ENCODE peak calls at places on chromosomes 6 and 20, in five cellular contexts. One of them, this sample, is unnamed.

GRCh38 chr6:36126553-36127458 is 3.5 kb upstream of the MAPK13 start:
- DNase-seq in lower lobe of right lung: no peak
- DNase-seq in mucosa of descending colon: no peak
- DNase-seq in naive thymus-derived CD4-positive, alpha-beta T cell: no peak
- DNase-seq in HCT116: no peak
- DNase-seq in this sample: no peak

GRCh38 chr6:3039384-3039783 is 28.9 kb upstream of the RIPK1 start:
- DNase-seq in lower lobe of right lung: no peak
- DNase-seq in mucosa of descending colon: no peak
- DNase-seq in naive thymus-derived CD4-positive, alpha-beta T cell: no peak
- DNase-seq in HCT116: no peak
- DNase-seq in this sample: no peak

GRCh38 chr6:118263929-118264486 is 284.1 kb upstream of the PLN start:
- DNase-seq in lower lobe of right lung: no peak
- DNase-seq in mucosa of descending colon: no peak
- DNase-seq in naive thymus-derived CD4-positive, alpha-beta T cell: no peak
- DNase-seq in HCT116: peak; percentile 15
- DNase-seq in this sample: no peak

GRCh38 chr6:46407785-46408530 is 83.3 kb downstream of the RCAN2 start:
- DNase-seq in lower lobe of right lung: no peak
- DNase-seq in mucosa of descending colon: no peak
- DNase-seq in naive thymus-derived CD4-positive, alpha-beta T cell: no peak
- DNase-seq in HCT116: no peak
- DNase-seq in this sample: no peak

GRCh38 chr6:109434456-109434855 is 6.0 kb downstream of the PPIL6 start:
- DNase-seq in lower lobe of right lung: no peak
- DNase-seq in mucosa of descending colon: no peak
- DNase-seq in naive thymus-derived CD4-positive, alpha-beta T cell: no peak
- DNase-seq in HCT116: no peak
- DNase-seq in this sample: no peak

GRCh38 chr6:87483929-87484328 is 11.2 kb downstream of the SLC35A1 start:
- DNase-seq in lower lobe of right lung: no peak
- DNase-seq in mucosa of descending colon: no peak
- DNase-seq in naive thymus-derived CD4-positive, alpha-beta T cell: no peak
- DNase-seq in HCT116: peak; percentile 95
- DNase-seq in this sample: no peak

GRCh38 chr20:50151034-50151743 is 2.3 kb downstream of the PEDS1 start:
- DNase-seq in lower lobe of right lung: no peak
- DNase-seq in mucosa of descending colon: no peak
- DNase-seq in naive thymus-derived CD4-positive, alpha-beta T cell: no peak
- DNase-seq in HCT116: no peak
- DNase-seq in this sample: no peak

GRCh38 chr6:7138111-7138510 is 30.4 kb downstream of the RREB1 start:
- DNase-seq in lower lobe of right lung: no peak
- DNase-seq in mucosa of descending colon: no peak
- DNase-seq in naive thymus-derived CD4-positive, alpha-beta T cell: no peak
- DNase-seq in HCT116: no peak
- DNase-seq in this sample: no peak

GRCh38 chr6:136051140-136051775 is 198.9 kb downstream of the MTFR2 start:
- DNase-seq in lower lobe of right lung: no peak
- DNase-seq in mucosa of descending colon: no peak
- DNase-seq in naive thymus-derived CD4-positive, alpha-beta T cell: no peak
- DNase-seq in HCT116: no peak
- DNase-seq in this sample: no peak

GRCh38 chr20:11843289-11843688 is 74.4 kb upstream of the BTBD3 start:
- DNase-seq in lower lobe of right lung: no peak
- DNase-seq in mucosa of descending colon: no peak
- DNase-seq in naive thymus-derived CD4-positive, alpha-beta T cell: no peak
- DNase-seq in HCT116: no peak
- DNase-seq in this sample: no peak

GRCh38 chr6:19416811-19417210 is 420.4 kb upstream of the ID4 start:
- DNase-seq in lower lobe of right lung: no peak
- DNase-seq in mucosa of descending colon: no peak
- DNase-seq in naive thymus-derived CD4-positive, alpha-beta T cell: no peak
- DNase-seq in HCT116: no peak
- DNase-seq in this sample: no peak

GRCh38 chr6:138491020-138491419 is 8.3 kb downstream of the NHSL1 start:
- DNase-seq in lower lobe of right lung: no peak
- DNase-seq in mucosa of descending colon: no peak
- DNase-seq in naive thymus-derived CD4-positive, alpha-beta T cell: no peak
- DNase-seq in HCT116: no peak
- DNase-seq in this sample: no peak

GRCh38 chr6:89393659-89394058 is 18.4 kb downstream of the RRAGD start:
- DNase-seq in lower lobe of right lung: no peak
- DNase-seq in mucosa of descending colon: no peak
- DNase-seq in naive thymus-derived CD4-positive, alpha-beta T cell: no peak
- DNase-seq in HCT116: no peak
- DNase-seq in this sample: no peak

GRCh38 chr20:63150391-63150898 is 65.5 kb downstream of the YTHDF1 start:
- DNase-seq in lower lobe of right lung: peak; percentile 21
- DNase-seq in mucosa of descending colon: peak; percentile 35
- DNase-seq in naive thymus-derived CD4-positive, alpha-beta T cell: no peak
- DNase-seq in HCT116: no peak
- DNase-seq in this sample: no peak

GRCh38 chr6:70345619-70346018 is 42.7 kb upstream of the COL9A1 start:
- DNase-seq in lower lobe of right lung: no peak
- DNase-seq in mucosa of descending colon: no peak
- DNase-seq in naive thymus-derived CD4-positive, alpha-beta T cell: no peak
- DNase-seq in HCT116: no peak
- DNase-seq in this sample: no peak

GRCh38 chr20:31819083-31819784 is at the start of gene MYLK2:
- DNase-seq in lower lobe of right lung: no peak
- DNase-seq in mucosa of descending colon: no peak
- DNase-seq in naive thymus-derived CD4-positive, alpha-beta T cell: no peak
- DNase-seq in HCT116: no peak
- DNase-seq in this sample: no peak

GRCh38 chr6:105619971-105620741 is 217.3 kb upstream of the PREP start:
- DNase-seq in lower lobe of right lung: no peak
- DNase-seq in mucosa of descending colon: no peak
- DNase-seq in naive thymus-derived CD4-positive, alpha-beta T cell: no peak
- DNase-seq in HCT116: no peak
- DNase-seq in this sample: no peak

GRCh38 chr20:45781391-45781931 is 10.2 kb downstream of the WFDC3 start:
- DNase-seq in lower lobe of right lung: no peak
- DNase-seq in mucosa of descending colon: no peak
- DNase-seq in naive thymus-derived CD4-positive, alpha-beta T cell: no peak
- DNase-seq in HCT116: peak; percentile 92
- DNase-seq in this sample: no peak

GRCh38 chr20:47353224-47353696 is 3.2 kb downstream of the ZMYND8 start:
- DNase-seq in lower lobe of right lung: no peak
- DNase-seq in mucosa of descending colon: no peak
- DNase-seq in naive thymus-derived CD4-positive, alpha-beta T cell: no peak
- DNase-seq in HCT116: no peak
- DNase-seq in this sample: no peak

GRCh38 chr6:100454571-100455229 is 10.0 kb downstream of the SIM1 start:
- DNase-seq in lower lobe of right lung: no peak
- DNase-seq in mucosa of descending colon: no peak
- DNase-seq in naive thymus-derived CD4-positive, alpha-beta T cell: no peak
- DNase-seq in HCT116: no peak
- DNase-seq in this sample: no peak

GRCh38 chr6:4342407-4343137 is 207.2 kb upstream of the ECI2 start:
- DNase-seq in lower lobe of right lung: no peak
- DNase-seq in mucosa of descending colon: no peak
- DNase-seq in naive thymus-derived CD4-positive, alpha-beta T cell: no peak
- DNase-seq in HCT116: no peak
- DNase-seq in this sample: no peak

GRCh38 chr6:107323133-107323785 is 136.1 kb downstream of the PDSS2 start:
- DNase-seq in lower lobe of right lung: no peak
- DNase-seq in mucosa of descending colon: no peak
- DNase-seq in naive thymus-derived CD4-positive, alpha-beta T cell: no peak
- DNase-seq in HCT116: no peak
- DNase-seq in this sample: no peak

GRCh38 chr20:57693002-57693582 is 16.7 kb downstream of the PMEPA1 start:
- DNase-seq in lower lobe of right lung: peak; percentile 68
- DNase-seq in mucosa of descending colon: peak; percentile 85
- DNase-seq in naive thymus-derived CD4-positive, alpha-beta T cell: no peak
- DNase-seq in HCT116: peak; percentile 62
- DNase-seq in this sample: no peak

GRCh38 chr6:135081966-135082365 is 27.3 kb upstream of the HBS1L start:
- DNase-seq in lower lobe of right lung: no peak
- DNase-seq in mucosa of descending colon: no peak
- DNase-seq in naive thymus-derived CD4-positive, alpha-beta T cell: no peak
- DNase-seq in HCT116: no peak
- DNase-seq in this sample: no peak

GRCh38 chr6:2632943-2633584 is 117.7 kb downstream of the MYLK4 start:
- DNase-seq in lower lobe of right lung: no peak
- DNase-seq in mucosa of descending colon: no peak
- DNase-seq in naive thymus-derived CD4-positive, alpha-beta T cell: no peak
- DNase-seq in HCT116: no peak
- DNase-seq in this sample: no peak

GRCh38 chr6:131053546-131054240 is 9.4 kb downstream of the EPB41L2 start:
- DNase-seq in lower lobe of right lung: no peak
- DNase-seq in mucosa of descending colon: no peak
- DNase-seq in naive thymus-derived CD4-positive, alpha-beta T cell: no peak
- DNase-seq in HCT116: no peak
- DNase-seq in this sample: no peak
- H3K9me3 ChIP-seq in lower lobe of right lung: peaks cover 35% of the 10 kb centered on the region
- H3K9me3 ChIP-seq in mucosa of descending colon: peaks cover 27% of the 10 kb centered on the region
- H3K9me3 ChIP-seq in naive thymus-derived CD4-positive, alpha-beta T cell: no peaks in the 10 kb centered on the region
- H3K9me3 ChIP-seq in HCT116: peaks cover 22% of the 10 kb centered on the region
- H3K9me3 ChIP-seq in this sample: peaks cover 11% of the 10 kb centered on the region

GRCh38 chr6:170063431-170063830 is 227.4 kb downstream of the DLL1 start:
- DNase-seq in lower lobe of right lung: peak; percentile 31
- DNase-seq in mucosa of descending colon: no peak
- DNase-seq in naive thymus-derived CD4-positive, alpha-beta T cell: peak; percentile 16
- DNase-seq in HCT116: no peak
- DNase-seq in this sample: no peak
- H3K9me3 ChIP-seq in lower lobe of right lung: no peaks in the 10 kb centered on the region
- H3K9me3 ChIP-seq in mucosa of descending colon: no peaks in the 10 kb centered on the region
- H3K9me3 ChIP-seq in naive thymus-derived CD4-positive, alpha-beta T cell: no peaks in the 10 kb centered on the region
- H3K9me3 ChIP-seq in HCT116: no peaks in the 10 kb centered on the region
- H3K9me3 ChIP-seq in this sample: no peaks in the 10 kb centered on the region

DNA sequence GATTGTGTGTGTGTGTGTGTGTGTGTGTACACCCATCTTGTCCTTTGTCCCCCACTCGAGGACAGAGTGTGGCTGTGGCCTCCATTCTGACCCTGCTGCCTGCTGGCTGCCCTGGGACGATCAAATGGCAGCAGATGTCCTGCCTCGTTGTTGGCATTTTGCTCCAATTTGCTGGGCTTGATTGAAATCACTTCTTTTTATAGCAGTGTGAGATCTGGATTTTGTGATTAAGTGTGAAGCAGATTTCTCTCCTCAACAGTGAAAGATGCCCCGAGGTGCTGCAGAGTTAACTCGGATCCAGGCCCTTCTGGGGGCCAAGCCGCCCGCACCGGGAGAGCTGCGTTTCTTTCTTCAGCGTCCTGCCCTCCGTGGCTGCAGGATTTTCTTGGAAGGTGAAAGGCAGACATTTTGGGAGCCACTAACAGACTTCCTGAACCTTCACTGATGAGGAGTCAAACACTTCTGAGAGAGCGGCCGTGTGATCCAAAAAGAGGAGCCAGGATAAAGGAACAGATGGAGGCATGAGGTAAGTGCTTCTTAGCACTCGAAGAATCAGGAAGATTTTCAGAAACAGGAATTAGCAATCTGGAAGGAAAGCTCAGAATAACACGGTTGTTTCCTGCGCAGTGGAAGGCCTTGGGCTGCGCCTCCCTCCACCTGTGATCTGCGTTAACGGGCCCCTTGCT is 139.5 kb upstream of the AFDN start:
- DNase-seq in lower lobe of right lung: no peak
- DNase-seq in mucosa of descending colon: no peak
- DNase-seq in naive thymus-derived CD4-positive, alpha-beta T cell: no peak
- DNase-seq in HCT116: no peak
- DNase-seq in this sample: no peak
- H3K9me3 ChIP-seq in lower lobe of right lung: no peaks in the 10 kb centered on the region
- H3K9me3 ChIP-seq in mucosa of descending colon: no peaks in the 10 kb centered on the region
- H3K9me3 ChIP-seq in naive thymus-derived CD4-positive, alpha-beta T cell: no peaks in the 10 kb centered on the region
- H3K9me3 ChIP-seq in HCT116: no peaks in the 10 kb centered on the region
- H3K9me3 ChIP-seq in this sample: no peaks in the 10 kb centered on the region

GRCh38 chr6:22891930-22892329 is 322.6 kb downstream of the HDGFL1 start:
- DNase-seq in lower lobe of right lung: no peak
- DNase-seq in mucosa of descending colon: no peak
- DNase-seq in naive thymus-derived CD4-positive, alpha-beta T cell: no peak
- DNase-seq in HCT116: no peak
- DNase-seq in this sample: no peak

GRCh38 chr6:22899446-22899845 is 330.1 kb downstream of the HDGFL1 start:
- DNase-seq in lower lobe of right lung: no peak
- DNase-seq in mucosa of descending colon: no peak
- DNase-seq in naive thymus-derived CD4-positive, alpha-beta T cell: no peak
- DNase-seq in HCT116: no peak
- DNase-seq in this sample: no peak

GRCh38 chr6:22892452-22892851 is 323.1 kb downstream of the HDGFL1 start:
- DNase-seq in lower lobe of right lung: no peak
- DNase-seq in mucosa of descending colon: no peak
- DNase-seq in naive thymus-derived CD4-positive, alpha-beta T cell: no peak
- DNase-seq in HCT116: no peak
- DNase-seq in this sample: no peak

GRCh38 chr6:22896716-22897115 is 327.4 kb downstream of the HDGFL1 start:
- DNase-seq in lower lobe of right lung: no peak
- DNase-seq in mucosa of descending colon: no peak
- DNase-seq in naive thymus-derived CD4-positive, alpha-beta T cell: no peak
- DNase-seq in HCT116: no peak
- DNase-seq in this sample: no peak
- H3K9me3 ChIP-seq in lower lobe of right lung: no peaks in the 10 kb centered on the region
- H3K9me3 ChIP-seq in mucosa of descending colon: no peaks in the 10 kb centered on the region
- H3K9me3 ChIP-seq in naive thymus-derived CD4-positive, alpha-beta T cell: no peaks in the 10 kb centered on the region
- H3K9me3 ChIP-seq in HCT116: no peaks in the 10 kb centered on the region
- H3K9me3 ChIP-seq in this sample: no peaks in the 10 kb centered on the region

DNA sequence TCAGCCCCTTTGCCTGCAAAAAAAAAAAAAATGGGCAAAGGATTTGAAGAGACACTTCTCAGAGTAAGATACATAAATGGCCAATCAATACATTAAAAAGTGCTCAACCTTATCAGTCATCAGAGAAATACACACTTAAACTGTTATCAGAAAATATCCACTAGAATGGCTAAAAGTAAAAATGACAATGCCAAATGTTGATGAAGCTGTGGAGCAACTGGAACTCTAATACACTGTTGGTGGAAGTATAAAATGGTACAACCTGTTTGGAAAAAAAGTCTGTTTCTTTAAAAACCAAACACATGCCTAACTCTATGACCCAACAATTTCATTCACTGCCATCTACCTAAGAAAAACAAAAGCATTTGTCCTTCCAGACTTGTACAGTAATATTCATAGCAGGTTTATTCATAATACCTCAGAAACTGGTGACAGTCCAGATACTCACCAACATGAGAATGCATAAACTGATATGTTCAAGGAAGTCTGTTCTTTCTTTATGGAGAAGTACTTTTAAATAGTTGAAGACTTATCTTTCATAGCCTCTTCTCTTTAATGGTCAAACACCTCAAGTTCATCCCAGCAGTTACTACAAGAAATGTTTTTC is 378.4 kb upstream of the RUNX2 start:
- DNase-seq in lower lobe of right lung: no peak
- DNase-seq in mucosa of descending colon: no peak
- DNase-seq in naive thymus-derived CD4-positive, alpha-beta T cell: no peak
- DNase-seq in HCT116: no peak
- DNase-seq in this sample: no peak
- H3K9me3 ChIP-seq in lower lobe of right lung: peaks cover 21% of the 10 kb centered on the region
- H3K9me3 ChIP-seq in mucosa of descending colon: peaks cover 13% of the 10 kb centered on the region
- H3K9me3 ChIP-seq in naive thymus-derived CD4-positive, alpha-beta T cell: no peaks in the 10 kb centered on the region
- H3K9me3 ChIP-seq in HCT116: peaks cover 9% of the 10 kb centered on the region
- H3K9me3 ChIP-seq in this sample: peaks cover 2% of the 10 kb centered on the region

DNA sequence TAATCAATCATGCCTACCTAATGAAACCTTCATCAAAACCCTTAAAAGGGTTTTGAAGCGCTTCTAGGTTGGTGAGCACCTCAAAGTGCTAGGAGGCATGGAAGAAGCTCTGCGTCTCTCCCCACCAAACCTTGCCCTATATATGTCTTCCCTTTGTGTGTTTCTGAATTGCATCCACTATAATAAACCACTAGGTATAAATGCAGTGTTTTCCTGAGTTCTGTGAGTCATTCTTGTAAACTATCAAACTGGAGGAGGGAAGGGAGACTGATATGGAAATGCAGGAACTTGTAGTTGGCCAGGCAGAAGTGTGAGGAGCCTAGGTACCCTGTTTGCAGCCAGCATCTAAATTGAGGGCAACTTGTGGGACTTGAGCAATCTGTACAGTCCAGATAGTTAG is 698.8 kb downstream of the DOK5 start:
- DNase-seq in lower lobe of right lung: no peak
- DNase-seq in mucosa of descending colon: no peak
- DNase-seq in naive thymus-derived CD4-positive, alpha-beta T cell: no peak
- DNase-seq in HCT116: no peak
- DNase-seq in this sample: no peak
- H3K9me3 ChIP-seq in lower lobe of right lung: no peaks in the 10 kb centered on the region
- H3K9me3 ChIP-seq in mucosa of descending colon: no peaks in the 10 kb centered on the region
- H3K9me3 ChIP-seq in naive thymus-derived CD4-positive, alpha-beta T cell: no peaks in the 10 kb centered on the region
- H3K9me3 ChIP-seq in HCT116: peaks cover 15% of the 10 kb centered on the region
- H3K9me3 ChIP-seq in this sample: no peaks in the 10 kb centered on the region

This sample was measured in T-helper 17 cell.